ENCODE peak calls at places on chromosomes 2 and 18, in seven cellular contexts. One of them, this sample, is unnamed. For H3K4me1, the result is how much of the 10 kb centered on the place peaks cover.

GRCh38 chr2:217052856-217053577 is 193.2 kb upstream of the TNP1 start:
- DNase-seq in lower lobe of right lung: no peak
- DNase-seq in uterus: no peak
- DNase-seq in breast epithelium: no peak
- DNase-seq in colonic mucosa: no peak
- DNase-seq in stomach: no peak
- DNase-seq in CD8-positive, alpha-beta memory T cell: no peak
- DNase-seq in this sample: no peak

GRCh38 chr2:64025741-64026140 is 6.5 kb upstream of the VPS54 start:
- DNase-seq in lower lobe of right lung: no peak
- DNase-seq in uterus: no peak
- DNase-seq in breast epithelium: no peak
- DNase-seq in colonic mucosa: no peak
- DNase-seq in stomach: no peak
- DNase-seq in CD8-positive, alpha-beta memory T cell: no peak
- DNase-seq in this sample: no peak

GRCh38 chr2:222743263-222743865 is 71.9 kb downstream of the MOGAT1 start:
- DNase-seq in lower lobe of right lung: no peak
- DNase-seq in uterus: no peak
- DNase-seq in breast epithelium: no peak
- DNase-seq in colonic mucosa: no peak
- DNase-seq in stomach: no peak
- DNase-seq in CD8-positive, alpha-beta memory T cell: no peak
- DNase-seq in this sample: no peak

GRCh38 chr2:157887946-157888345 is 11.8 kb upstream of the ACVR1 start:
- DNase-seq in lower lobe of right lung: no peak
- DNase-seq in uterus: no peak
- DNase-seq in breast epithelium: no peak
- DNase-seq in colonic mucosa: no peak
- DNase-seq in stomach: no peak
- DNase-seq in CD8-positive, alpha-beta memory T cell: no peak
- DNase-seq in this sample: no peak

GRCh38 chr2:200089040-200089755 is 133.8 kb downstream of the MAIP1 start:
- DNase-seq in lower lobe of right lung: no peak
- DNase-seq in uterus: no peak
- DNase-seq in breast epithelium: no peak
- DNase-seq in colonic mucosa: no peak
- DNase-seq in stomach: no peak
- DNase-seq in CD8-positive, alpha-beta memory T cell: no peak
- DNase-seq in this sample: no peak

GRCh38 chr2:111178730-111179405 is 58.2 kb downstream of the BCL2L11 start:
- DNase-seq in lower lobe of right lung: no peak
- DNase-seq in uterus: no peak
- DNase-seq in breast epithelium: no peak
- DNase-seq in colonic mucosa: peak
- DNase-seq in stomach: no peak
- DNase-seq in CD8-positive, alpha-beta memory T cell: no peak
- DNase-seq in this sample: no peak

GRCh38 chr2:113227290-113227689 is 51.4 kb downstream of the PAX8 start:
- DNase-seq in lower lobe of right lung: no peak
- DNase-seq in uterus: no peak
- DNase-seq in breast epithelium: no peak
- DNase-seq in colonic mucosa: no peak
- DNase-seq in stomach: no peak
- DNase-seq in CD8-positive, alpha-beta memory T cell: no peak
- DNase-seq in this sample: no peak

GRCh38 chr2:161165266-161165665 is 5.0 kb downstream of the TANK start:
- DNase-seq in lower lobe of right lung: no peak
- DNase-seq in uterus: no peak
- DNase-seq in breast epithelium: no peak
- DNase-seq in colonic mucosa: no peak
- DNase-seq in stomach: no peak
- DNase-seq in CD8-positive, alpha-beta memory T cell: no peak
- DNase-seq in this sample: no peak

GRCh38 chr2:1697601-1698000 is 46.7 kb downstream of the PXDN start:
- DNase-seq in lower lobe of right lung: no peak
- DNase-seq in uterus: no peak
- DNase-seq in breast epithelium: no peak
- DNase-seq in colonic mucosa: no peak
- DNase-seq in stomach: peak
- DNase-seq in CD8-positive, alpha-beta memory T cell: no peak
- DNase-seq in this sample: no peak

GRCh38 chr2:236503100-236503499 is 66.5 kb upstream of the ACKR3 start:
- DNase-seq in lower lobe of right lung: no peak
- DNase-seq in uterus: no peak
- DNase-seq in breast epithelium: no peak
- DNase-seq in colonic mucosa: no peak
- DNase-seq in stomach: no peak
- DNase-seq in CD8-positive, alpha-beta memory T cell: no peak
- DNase-seq in this sample: no peak

GRCh38 chr2:40173276-40173675 is 278.6 kb downstream of the SLC8A1 start:
- DNase-seq in lower lobe of right lung: no peak
- DNase-seq in uterus: no peak
- DNase-seq in breast epithelium: no peak
- DNase-seq in colonic mucosa: no peak
- DNase-seq in stomach: no peak
- DNase-seq in CD8-positive, alpha-beta memory T cell: no peak
- DNase-seq in this sample: no peak

GRCh38 chr2:111250448-111251030 is 129.8 kb downstream of the BCL2L11 start:
- DNase-seq in lower lobe of right lung: no peak
- DNase-seq in uterus: no peak
- DNase-seq in breast epithelium: no peak
- DNase-seq in colonic mucosa: no peak
- DNase-seq in stomach: no peak
- DNase-seq in CD8-positive, alpha-beta memory T cell: no peak
- DNase-seq in this sample: no peak

GRCh38 chr2:219277703-219278654 is 1.2 kb upstream of the DNAJB2 start:
- DNase-seq in lower lobe of right lung: peak
- DNase-seq in uterus: peak
- DNase-seq in breast epithelium: peak
- DNase-seq in colonic mucosa: peak
- DNase-seq in stomach: peak
- DNase-seq in CD8-positive, alpha-beta memory T cell: peak
- DNase-seq in this sample: peak

GRCh38 chr2:234204480-234204879 is 154.0 kb downstream of the SPP2 start:
- DNase-seq in lower lobe of right lung: no peak
- DNase-seq in uterus: no peak
- DNase-seq in breast epithelium: no peak
- DNase-seq in colonic mucosa: no peak
- DNase-seq in stomach: no peak
- DNase-seq in CD8-positive, alpha-beta memory T cell: no peak
- DNase-seq in this sample: no peak

GRCh38 chr2:23661276-23662050 is 265.5 kb downstream of the ATAD2B start:
- DNase-seq in lower lobe of right lung: no peak
- DNase-seq in uterus: no peak
- DNase-seq in breast epithelium: no peak
- DNase-seq in colonic mucosa: no peak
- DNase-seq in stomach: no peak
- DNase-seq in CD8-positive, alpha-beta memory T cell: no peak
- DNase-seq in this sample: no peak

GRCh38 chr2:25996844-25997243 is 14.5 kb upstream of the KIF3C start:
- DNase-seq in lower lobe of right lung: no peak
- DNase-seq in uterus: no peak
- DNase-seq in breast epithelium: no peak
- DNase-seq in colonic mucosa: no peak
- DNase-seq in stomach: no peak
- DNase-seq in CD8-positive, alpha-beta memory T cell: no peak
- DNase-seq in this sample: no peak

GRCh38 chr2:65754219-65754618 is 321.8 kb upstream of the SPRED2 start:
- DNase-seq in lower lobe of right lung: no peak
- DNase-seq in uterus: peak
- DNase-seq in breast epithelium: no peak
- DNase-seq in colonic mucosa: no peak
- DNase-seq in stomach: no peak
- DNase-seq in CD8-positive, alpha-beta memory T cell: no peak
- DNase-seq in this sample: no peak

GRCh38 chr18:59814872-59815271 is 84.9 kb upstream of the PMAIP1 start:
- DNase-seq in lower lobe of right lung: no peak
- DNase-seq in uterus: no peak
- DNase-seq in breast epithelium: no peak
- DNase-seq in colonic mucosa: no peak
- DNase-seq in stomach: no peak
- DNase-seq in CD8-positive, alpha-beta memory T cell: no peak
- DNase-seq in this sample: no peak

GRCh38 chr18:73431620-73432019 is 563.8 kb upstream of the NETO1 start:
- DNase-seq in lower lobe of right lung: no peak
- DNase-seq in uterus: no peak
- DNase-seq in breast epithelium: no peak
- DNase-seq in colonic mucosa: no peak
- DNase-seq in stomach: no peak
- DNase-seq in CD8-positive, alpha-beta memory T cell: no peak
- DNase-seq in this sample: no peak

GRCh38 chr18:23448291-23448690 is 4.8 kb upstream of the RIOK3 start:
- DNase-seq in lower lobe of right lung: no peak
- DNase-seq in uterus: no peak
- DNase-seq in breast epithelium: no peak
- DNase-seq in colonic mucosa: no peak
- DNase-seq in stomach: no peak
- DNase-seq in CD8-positive, alpha-beta memory T cell: no peak
- DNase-seq in this sample: no peak

GRCh38 chr2:55493220-55493619 is 26.3 kb upstream of the CFAP36 start:
- DNase-seq in lower lobe of right lung: no peak
- DNase-seq in uterus: no peak
- DNase-seq in breast epithelium: no peak
- DNase-seq in colonic mucosa: no peak
- DNase-seq in stomach: no peak
- DNase-seq in CD8-positive, alpha-beta memory T cell: no peak
- DNase-seq in this sample: no peak

GRCh38 chr2:231199219-231199618 is 788 bp downstream of the ARMC9 start:
- DNase-seq in lower lobe of right lung: no peak
- DNase-seq in uterus: no peak
- DNase-seq in breast epithelium: no peak
- DNase-seq in colonic mucosa: peak
- DNase-seq in stomach: no peak
- DNase-seq in CD8-positive, alpha-beta memory T cell: no peak
- DNase-seq in this sample: no peak

GRCh38 chr2:145410096-145410495 is 890.2 kb upstream of the ZEB2 start:
- DNase-seq in lower lobe of right lung: no peak
- DNase-seq in uterus: no peak
- DNase-seq in breast epithelium: no peak
- DNase-seq in colonic mucosa: no peak
- DNase-seq in stomach: no peak
- DNase-seq in CD8-positive, alpha-beta memory T cell: no peak
- DNase-seq in this sample: no peak
- H3K4me3 ChIP-seq in lower lobe of right lung: no peak
- H3K4me3 ChIP-seq in uterus: no peak
- H3K4me3 ChIP-seq in breast epithelium: no peak
- H3K4me3 ChIP-seq in colonic mucosa: no peak
- H3K4me3 ChIP-seq in stomach: no peak
- H3K4me3 ChIP-seq in CD8-positive, alpha-beta memory T cell: no peak
- H3K4me3 ChIP-seq in this sample: no peak

DNA sequence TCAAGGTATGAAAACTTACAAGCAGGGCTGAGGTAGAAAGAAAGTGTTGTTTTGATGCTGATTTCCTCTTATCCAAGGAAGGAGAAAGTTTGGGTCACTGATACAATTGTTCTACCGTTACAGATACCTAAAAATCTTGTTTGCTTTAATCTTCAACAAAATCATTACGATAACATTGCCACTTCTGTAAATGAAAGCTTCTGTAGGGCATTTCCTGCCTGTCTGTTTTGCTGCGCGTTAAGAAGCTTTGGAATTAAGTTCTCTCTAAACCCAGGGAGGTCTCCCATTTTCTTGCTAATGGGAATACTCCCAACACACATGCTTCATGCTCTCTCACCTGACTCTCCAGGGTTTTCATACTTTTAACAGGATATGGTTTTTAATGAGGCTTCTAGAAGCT is 258.5 kb downstream of the PTGR3 start:
- DNase-seq in lower lobe of right lung: no peak
- DNase-seq in uterus: no peak
- DNase-seq in breast epithelium: no peak
- DNase-seq in colonic mucosa: no peak
- DNase-seq in stomach: no peak
- DNase-seq in CD8-positive, alpha-beta memory T cell: no peak
- DNase-seq in this sample: peak
- H3K4me1 ChIP-seq in lower lobe of right lung: under half
- H3K4me1 ChIP-seq in uterus: under half
- H3K4me1 ChIP-seq in breast epithelium: under half
- H3K4me1 ChIP-seq in colonic mucosa: under half
- H3K4me1 ChIP-seq in stomach: under half
- H3K4me1 ChIP-seq in CD8-positive, alpha-beta memory T cell: under half
- H3K4me1 ChIP-seq in this sample: under half

DNA sequence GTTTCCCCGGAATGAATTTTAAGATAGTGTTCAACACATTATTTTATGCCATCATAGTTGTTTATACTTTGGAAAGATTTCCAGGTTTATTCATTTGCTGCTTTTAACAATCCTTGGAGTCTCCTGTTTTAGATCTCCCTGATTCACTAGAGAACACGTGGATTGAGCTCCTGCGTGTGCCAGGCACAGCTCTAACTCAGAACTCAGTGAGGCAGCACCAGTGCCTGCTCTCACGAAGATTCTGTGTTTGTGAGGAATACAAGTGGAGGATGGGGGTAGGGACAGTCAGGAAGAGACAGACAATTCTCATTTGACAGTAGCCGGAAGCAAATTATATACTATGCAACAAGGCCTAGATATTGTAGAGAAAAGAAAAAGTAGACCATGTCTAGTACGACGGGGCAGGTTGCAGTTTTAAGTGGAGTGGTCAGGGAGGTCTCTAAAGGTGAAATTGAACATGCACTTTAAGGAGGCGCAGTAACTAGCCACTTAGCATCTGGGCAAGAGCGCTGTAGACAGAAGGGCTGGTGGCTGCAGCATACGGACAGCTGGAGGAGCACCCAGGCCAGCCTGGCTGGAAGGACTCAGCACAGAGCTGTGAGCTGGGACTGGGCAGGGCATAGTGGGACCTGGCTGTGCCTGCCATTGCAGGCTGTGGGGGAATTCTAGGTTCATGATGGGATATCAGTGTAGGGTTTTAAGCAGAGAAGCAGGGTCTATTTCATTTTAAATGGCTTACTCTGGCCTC is 24.3 kb downstream of the RNF144A start:
- DNase-seq in lower lobe of right lung: no peak
- DNase-seq in uterus: no peak
- DNase-seq in breast epithelium: no peak
- DNase-seq in colonic mucosa: no peak
- DNase-seq in stomach: no peak
- DNase-seq in CD8-positive, alpha-beta memory T cell: no peak
- DNase-seq in this sample: no peak
- H3K4me3 ChIP-seq in lower lobe of right lung: no peak
- H3K4me3 ChIP-seq in uterus: no peak
- H3K4me3 ChIP-seq in breast epithelium: no peak
- H3K4me3 ChIP-seq in colonic mucosa: no peak
- H3K4me3 ChIP-seq in stomach: no peak
- H3K4me3 ChIP-seq in CD8-positive, alpha-beta memory T cell: no peak
- H3K4me3 ChIP-seq in this sample: no peak

DNA sequence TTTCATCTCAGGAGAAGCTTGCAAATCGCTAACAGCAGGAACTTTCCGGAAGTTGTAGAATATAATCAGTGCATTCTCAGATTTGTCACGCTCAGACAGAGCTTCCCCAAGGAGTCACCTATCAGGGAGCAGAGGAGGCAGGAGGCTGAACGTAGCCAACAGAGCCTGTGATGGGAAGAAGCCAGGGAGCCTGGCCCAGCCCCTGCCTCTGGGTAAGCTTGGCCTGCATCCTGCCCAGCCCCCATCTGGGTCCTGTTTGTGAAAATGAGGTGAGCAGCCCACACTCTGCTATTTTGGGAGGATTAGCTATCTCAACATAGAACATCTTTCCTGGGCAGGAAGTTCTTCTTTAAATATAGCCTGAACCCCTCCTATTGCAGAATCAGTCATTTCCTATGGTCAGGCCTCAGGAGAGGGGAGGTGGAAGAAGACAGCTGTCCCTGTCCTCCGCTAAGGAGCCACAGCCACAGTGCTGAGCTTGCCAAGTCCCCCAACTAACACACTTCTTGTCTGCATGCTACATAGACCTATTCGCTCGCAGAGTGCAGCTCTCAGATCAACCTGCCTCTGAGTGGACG is 19.2 kb upstream of the PKDCC start:
- DNase-seq in lower lobe of right lung: no peak
- DNase-seq in uterus: no peak
- DNase-seq in breast epithelium: no peak
- DNase-seq in colonic mucosa: no peak
- DNase-seq in stomach: no peak
- DNase-seq in CD8-positive, alpha-beta memory T cell: no peak
- DNase-seq in this sample: no peak
- H3K4me1 ChIP-seq in lower lobe of right lung: under half
- H3K4me1 ChIP-seq in uterus: under half
- H3K4me1 ChIP-seq in breast epithelium: under half
- H3K4me1 ChIP-seq in colonic mucosa: under half
- H3K4me1 ChIP-seq in stomach: under half
- H3K4me1 ChIP-seq in CD8-positive, alpha-beta memory T cell: under half
- H3K4me1 ChIP-seq in this sample: under half

This sample was measured in CD4-positive, CD25-positive, alpha-beta regulatory T cell.